ENCODE peak calls at places on chromosomes 1 and 21, in five cellular contexts. E is ascending aorta, L is adipocyte, Q is ovary, H is prostate gland. W is an unnamed sample. For H3K4me1, the result is how much of the 10 kb centered on the place peaks cover.

GRCh38 chr1:189499736-189500135 is 977.9 kb downstream of the BRINP3 start:
- DNase-seq in E (no peak), L (no peak), Q (no peak), H (no peak), W (no peak)

GRCh38 chr21:44440241-44441040 is 14.9 kb upstream of the LRRC3 start:
- DNase-seq in E (no peak), L (no peak), Q (peak), H (no peak), W (no peak)

GRCh38 chr1:51303751-51304196 is 26.6 kb downstream of the TTC39A start:
- DNase-seq in E (no peak), L (peak), Q (peak), H (no peak), W (no peak)

GRCh38 chr1:39085174-39085573 is 59.0 kb downstream of the NDUFS5 start:
- DNase-seq in E (no peak), L (no peak), Q (no peak), H (no peak), W (no peak)

GRCh38 chr1:8523641-8524206 is 205.8 kb downstream of the SLC45A1 start:
- DNase-seq in E (no peak), L (no peak), Q (no peak), H (no peak), W (no peak)

GRCh38 chr1:145796753-145797152 is 27.1 kb downstream of the RNF115 start:
- DNase-seq in E (no peak), L (no peak), Q (no peak), H (no peak), W (no peak)

GRCh38 chr1:235739124-235739523 is 89.5 kb upstream of the GNG4 start:
- DNase-seq in E (no peak), L (peak), Q (no peak), H (peak), W (peak)

GRCh38 chr1:108505766-108506075 is 54.2 kb upstream of the EEIG2 start:
- DNase-seq in E (no peak), L (no peak), Q (no peak), H (no peak), W (no peak)

GRCh38 chr21:45976666-45977335 is 4.8 kb upstream of the COL6A1 start:
- DNase-seq in E (peak), L (no peak), Q (peak), H (no peak), W (no peak)

GRCh38 chr1:54995835-54996234 is 2.9 kb upstream of the BSND start:
- DNase-seq in E (no peak), L (no peak), Q (no peak), H (no peak), W (no peak)

GRCh38 chr1:109928591-109929111 is 18.0 kb downstream of the CSF1 start:
- DNase-seq in E (peak), L (peak), Q (peak), H (no peak), W (peak)

GRCh38 chr1:55317263-55317662 is 102.1 kb upstream of the USP24 start:
- DNase-seq in E (no peak), L (no peak), Q (no peak), H (no peak), W (no peak)

GRCh38 chr1:6024376-6024775 is 21.3 kb upstream of the KCNAB2 start:
- DNase-seq in E (no peak), L (no peak), Q (no peak), H (no peak), W (no peak)

GRCh38 chr1:37112427-37112826 is 78.1 kb upstream of the GRIK3 start:
- DNase-seq in E (no peak), L (no peak), Q (no peak), H (no peak), W (no peak)

GRCh38 chr1:156860113-156860638 is 489 bp upstream of the NTRK1 start:
- DNase-seq in E (no peak), L (peak), Q (no peak), H (peak), W (peak)

GRCh38 chr1:12760256-12760795 is 13.2 kb upstream of the PRAMEF12 start:
- DNase-seq in E (no peak), L (no peak), Q (no peak), H (no peak), W (no peak)

GRCh38 chr1:52569333-52570265 is 16.7 kb upstream of the TUT4 start:
- DNase-seq in E (no peak), L (no peak), Q (no peak), H (no peak), W (no peak)

GRCh38 chr1:180956028-180956640 is 43.4 kb downstream of the KIAA1614 start:
- DNase-seq in E (no peak), L (no peak), Q (no peak), H (no peak), W (no peak)

GRCh38 chr1:100959502-100960060 is 63.7 kb downstream of the SLC30A7 start:
- DNase-seq in E (no peak), L (no peak), Q (no peak), H (no peak), W (no peak)

GRCh38 chr1:153617677-153618076 is 1.6 kb upstream of the S100A14 start:
- DNase-seq in E (peak), L (no peak), Q (peak), H (no peak), W (peak)

GRCh38 chr1:108708726-108709660 is 3.7 kb upstream of the FNDC7 start:
- DNase-seq in E (no peak), L (no peak), Q (no peak), H (no peak), W (no peak)

GRCh38 chr1:16978589-16979474 is 1.6 kb downstream of the MFAP2 start:
- DNase-seq in E (peak), L (peak), Q (peak), H (no peak), W (peak)

GRCh38 chr1:111214086-111214801 is 13.3 kb upstream of the CHI3L2 start:
- DNase-seq in E (no peak), L (no peak), Q (no peak), H (no peak), W (no peak)

GRCh38 chr1:170893655-170894297 is 41.6 kb upstream of the MROH9 start:
- DNase-seq in E (no peak), L (peak), Q (no peak), H (no peak), W (no peak)

GRCh38 chr1:10910490-10911273 is 101.8 kb upstream of the TARDBP start:
- DNase-seq in E (no peak), L (peak), Q (no peak), H (no peak), W (no peak)

GRCh38 chr1:179302076-179302475 is 8.5 kb downstream of the SOAT1 start:
- DNase-seq in E (no peak), L (no peak), Q (no peak), H (no peak), W (no peak)

GRCh38 chr1:207514890-207515289 is 18.9 kb downstream of the CR1 start:
- DNase-seq in E (no peak), L (no peak), Q (no peak), H (no peak), W (no peak)

GRCh38 chr1:234554478-234555311 is 55.3 kb downstream of the IRF2BP2 start:
- DNase-seq in E (peak), L (no peak), Q (no peak), H (no peak), W (peak)

GRCh38 chr1:244758700-244759099 is 76.8 kb upstream of the COX20 start:
- DNase-seq in E (no peak), L (no peak), Q (no peak), H (no peak), W (no peak)

GRCh38 chr1:76035053-76035452 is 39.5 kb upstream of the ST6GALNAC3 start:
- DNase-seq in E (no peak), L (peak), Q (no peak), H (no peak), W (no peak)

GRCh38 chr1:9960705-9961562 is 17.7 kb downstream of the NMNAT1 start:
- DNase-seq in E (no peak), L (peak), Q (no peak), H (no peak), W (no peak)

GRCh38 chr1:66273674-66274073 is 260.3 kb upstream of the SGIP1 start:
- DNase-seq in E (no peak), L (no peak), Q (no peak), H (no peak), W (no peak)

GRCh38 chr1:66269222-66269621 is 264.7 kb upstream of the SGIP1 start:
- DNase-seq in E (no peak), L (no peak), Q (no peak), H (no peak), W (no peak)

GRCh38 chr1:66271904-66272254 is 262.1 kb upstream of the SGIP1 start:
- DNase-seq in E (no peak), L (peak), Q (peak), H (peak), W (peak)

GRCh38 chr1:66270122-66270812 is 263.7 kb upstream of the SGIP1 start:
- DNase-seq in E (peak), L (peak), Q (no peak), H (no peak), W (no peak)

GRCh38 chr1:66271216-66271903 is 262.6 kb upstream of the SGIP1 start:
- DNase-seq in E (peak), L (peak), Q (peak), H (peak), W (peak)
- H3K4me3 ChIP-seq in E (peak), L (peak), Q (peak), H (no peak), W (no peak)

DNA sequence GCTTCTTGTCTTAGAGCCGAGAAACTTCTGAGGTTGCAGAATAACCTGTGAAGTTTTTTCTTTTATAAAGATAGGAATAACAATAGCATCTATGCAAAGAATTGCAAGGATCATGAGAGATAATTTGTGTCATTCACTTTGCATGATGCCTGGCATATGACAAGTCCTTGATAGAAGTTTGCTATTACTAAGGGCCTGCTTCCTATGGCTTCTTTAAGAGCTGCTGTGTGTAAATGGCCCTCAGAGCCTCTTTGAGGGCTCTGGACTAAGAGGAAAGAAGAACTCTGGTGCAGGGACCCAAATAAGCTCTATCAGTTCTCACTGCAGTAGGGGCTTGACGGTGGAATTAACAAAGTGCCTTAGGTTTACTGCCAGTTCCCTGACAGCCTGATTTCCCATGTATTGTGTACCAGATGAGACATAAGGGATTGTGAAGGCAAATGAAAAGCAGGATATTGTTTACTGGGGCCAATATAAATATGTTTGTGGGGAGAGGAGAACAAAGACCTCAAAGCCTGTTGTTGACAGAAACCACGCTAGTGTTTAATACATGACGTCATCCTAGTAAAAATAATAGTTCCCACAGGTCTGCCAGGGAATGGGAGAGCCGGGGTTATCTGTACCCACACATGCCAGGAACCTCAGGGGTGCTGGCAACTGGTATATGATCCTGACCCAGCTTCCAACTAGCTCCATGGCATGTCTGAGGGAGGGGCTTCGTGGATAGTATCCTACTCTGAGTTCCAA is 131.2 kb upstream of the UBE2U start:
- DNase-seq in E (no peak), L (peak), Q (no peak), H (peak), W (peak)
- H3K4me1 ChIP-seq in E (under half), L (under half), Q (under half), H (under half), W (under half)

GRCh38 chr1:59703226-59703917 is 111.4 kb upstream of the HOOK1 start:
- DNase-seq in E (no peak), L (peak), Q (no peak), H (no peak), W (no peak)
- H3K4me3 ChIP-seq in E (no peak), L (peak), Q (no peak), H (no peak), W (no peak)

DNA sequence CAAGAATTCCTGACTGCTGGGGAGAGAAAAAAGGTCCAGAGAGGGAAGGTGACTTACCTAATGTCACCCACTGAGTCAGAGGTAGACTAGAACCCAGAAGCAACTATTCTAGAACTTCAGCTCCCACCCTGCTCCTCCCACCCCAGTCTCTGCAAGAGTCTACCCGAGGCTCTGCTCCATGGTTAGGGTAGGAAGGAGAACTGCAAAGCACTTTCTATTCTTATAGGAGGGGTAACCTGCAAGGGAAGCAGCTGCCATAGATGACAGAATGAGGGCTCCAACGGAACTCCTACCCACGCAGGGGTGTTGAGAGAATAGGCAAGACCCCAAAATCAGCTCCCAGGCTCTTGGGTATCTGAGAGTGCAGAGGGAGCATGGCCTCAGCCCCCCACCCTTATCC is 4.3 kb downstream of the SLC9A1 start:
- DNase-seq in E (no peak), L (no peak), Q (no peak), H (no peak), W (no peak)
- H3K4me1 ChIP-seq in E (under half), L (half or more), Q (under half), H (under half), W (under half)

W was measured in body of pancreas.